ENCODE peak calls at places on chromosomes 2 and 18, in four cellular contexts. A, F, D and I are unnamed samples.
A peak's percentile ranks its signal among the peaks of the same experiment; 100 is the strongest.

GRCh38 chr2:47179325-47179724 is 24.2 kb upstream of the STPG4 start:
- DNase-seq in A (no peak), F (no peak), D (no peak), I (no peak)

GRCh38 chr2:84223191-84223590 is 235.9 kb downstream of the SUCLG1 start:
- DNase-seq in A (no peak), F (no peak), D (no peak), I (no peak)

GRCh38 chr2:127609031-127609751 is 36.8 kb upstream of the GPR17 start:
- DNase-seq in A (no peak), F (no peak), D (peak; percentile 11), I (no peak)

GRCh38 chr2:84449055-84449454 is 10.0 kb downstream of the SUCLG1 start:
- DNase-seq in A (no peak), F (no peak), D (no peak), I (no peak)

GRCh38 chr2:229899604-229900003 is 22.2 kb downstream of the TRIP12 start:
- DNase-seq in A (no peak), F (no peak), D (no peak), I (no peak)

GRCh38 chr2:240200230-240201051 is 60.0 kb upstream of the OTOS start:
- DNase-seq in A (no peak), F (no peak), D (no peak), I (no peak)

GRCh38 chr2:229857634-229858033 is 64.2 kb downstream of the TRIP12 start:
- DNase-seq in A (no peak), F (no peak), D (no peak), I (no peak)

GRCh38 chr18:78526923-78527775 is 452.5 kb upstream of the SALL3 start:
- DNase-seq in A (no peak), F (no peak), D (no peak), I (no peak)

GRCh38 chr2:27753744-27754588 is 17.6 kb upstream of the MRPL33 start:
- DNase-seq in A (peak; percentile 53), F (peak; percentile 85), D (peak; percentile 87), I (peak; percentile 94)

GRCh38 chr2:101860157-101860556 is 131.6 kb upstream of the IL1R2 start:
- DNase-seq in A (no peak), F (no peak), D (no peak), I (no peak)

GRCh38 chr2:162113088-162113770 is 38.8 kb downstream of the GCG start:
- DNase-seq in A (no peak), F (no peak), D (no peak), I (no peak)

GRCh38 chr2:47488870-47489584 is 86.1 kb downstream of the MSH2 start:
- DNase-seq in A (peak; percentile 44), F (peak; percentile 13), D (no peak), I (no peak)

GRCh38 chr2:235836416-235837042 is 331.7 kb downstream of the GBX2 start:
- DNase-seq in A (no peak), F (no peak), D (no peak), I (no peak)

GRCh38 chr2:118061135-118061955 is 26.9 kb upstream of the INSIG2 start:
- DNase-seq in A (peak; percentile 10), F (peak; percentile 17), D (no peak), I (peak; percentile 26)
- TF ChIP-seq CTCF in A (peak; percentile 47), F (no peak), D (no peak), I (peak; percentile 29)

GRCh38 chr2:56229397-56230060 is 45.7 kb downstream of the CCDC85A start:
- DNase-seq in A (no peak), F (no peak), D (no peak), I (no peak)
- TF ChIP-seq CTCF in A (no peak), F (no peak), D (no peak), I (no peak)

DNA sequence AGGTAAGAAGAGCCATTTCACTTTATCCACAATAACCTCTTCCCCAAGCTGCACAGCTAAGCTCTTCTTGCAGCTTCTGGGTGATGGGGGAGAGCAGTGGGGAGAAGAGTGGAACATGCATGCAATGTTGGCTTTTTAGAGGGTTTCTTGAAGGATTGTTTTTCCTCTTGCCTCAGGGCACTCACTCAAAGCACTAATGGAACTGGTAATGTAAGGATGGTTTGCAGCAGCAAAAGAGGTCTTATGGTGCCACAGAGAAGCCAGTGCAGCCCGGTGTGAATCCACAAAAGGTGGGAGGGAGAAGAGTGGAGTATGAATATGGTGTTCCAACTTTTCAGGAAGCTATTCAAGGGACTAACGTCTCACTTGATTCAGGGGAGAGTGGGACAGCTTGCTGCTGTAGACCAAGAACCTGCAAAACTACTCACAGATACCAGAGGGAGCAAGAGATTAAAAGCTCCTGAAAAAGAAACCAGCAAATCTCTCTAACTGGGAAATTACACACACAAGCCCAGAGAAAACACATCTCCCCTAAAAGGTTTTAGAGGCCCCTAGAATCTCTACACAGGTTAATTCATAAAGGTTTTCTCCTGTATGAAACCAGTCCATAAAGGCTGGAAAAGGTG is 116.4 kb downstream of the CHN1 start:
- DNase-seq in A (no peak), F (no peak), D (no peak), I (no peak)
- TF ChIP-seq CTCF in A (no peak), F (no peak), D (no peak), I (no peak)

DNA sequence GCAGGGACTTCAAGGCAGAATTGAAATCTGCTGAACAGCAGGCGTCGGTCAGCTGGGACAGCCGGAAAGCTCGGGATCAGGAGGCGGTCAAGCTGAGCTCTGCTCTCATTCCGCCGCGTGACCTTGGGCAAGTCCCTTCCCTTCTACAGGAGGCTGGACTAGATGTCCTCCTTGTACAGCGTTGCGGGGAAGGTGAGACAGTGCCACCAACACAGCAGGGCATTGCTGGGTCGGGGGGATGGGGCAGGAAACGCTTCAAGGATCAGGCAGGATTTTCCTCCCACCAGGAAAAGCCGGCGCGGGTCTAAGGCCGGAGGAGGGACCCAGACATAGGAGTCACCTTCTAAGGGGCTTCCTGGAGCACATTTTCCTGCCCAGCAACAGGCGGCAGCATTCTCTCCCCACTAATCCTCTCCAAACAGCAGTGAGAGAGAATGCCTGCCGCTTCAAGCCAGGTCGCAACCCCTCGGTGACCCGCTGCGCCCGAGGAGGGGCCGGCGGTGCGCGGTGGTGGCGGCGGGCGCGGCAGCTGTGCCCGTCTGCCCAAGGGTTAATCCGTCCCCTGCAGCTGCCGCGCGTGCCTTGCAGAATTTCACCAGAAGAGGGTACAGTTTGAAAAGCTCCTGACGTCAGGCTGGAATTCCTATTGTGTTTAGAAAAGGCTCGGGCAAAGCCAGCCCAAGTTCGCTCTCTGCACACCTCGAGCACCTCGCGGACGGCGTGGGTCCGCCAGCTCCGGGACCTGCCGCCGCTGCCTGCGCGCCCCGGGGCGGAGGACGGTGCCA is at the start of gene KCNF1:
- DNase-seq in A (peak; percentile 79), F (peak; percentile 46), D (no peak), I (peak; percentile 70)
- TF ChIP-seq CTCF in A (peak; percentile 52), F (no peak), D (no peak), I (no peak)

GRCh38 chr2:231720971-231721640 is 12.8 kb downstream of the PTMA start:
- DNase-seq in A (no peak), F (no peak), D (no peak), I (no peak)
- TF ChIP-seq CTCF in A (no peak), F (no peak), D (no peak), I (no peak)

GRCh38 chr2:172248381-172249173 is 145.9 kb upstream of the DLX2 start:
- DNase-seq in A (no peak), F (no peak), D (no peak), I (no peak)

GRCh38 chr2:172247203-172247602 is 144.5 kb upstream of the DLX2 start:
- DNase-seq in A (no peak), F (no peak), D (no peak), I (no peak)

GRCh38 chr2:172249336-172249735 is 146.6 kb upstream of the DLX2 start:
- DNase-seq in A (no peak), F (no peak), D (no peak), I (no peak)

GRCh38 chr2:172244419-172245130 is 141.9 kb upstream of the DLX2 start:
- DNase-seq in A (no peak), F (no peak), D (no peak), I (no peak)

GRCh38 chr2:172246649-172247048 is 143.9 kb upstream of the DLX2 start:
- DNase-seq in A (no peak), F (no peak), D (no peak), I (no peak)
- TF ChIP-seq CTCF in A (no peak), F (no peak), D (no peak), I (no peak)

GRCh38 chr2:219280682-219281081 is 1.5 kb downstream of the DNAJB2 start:
- DNase-seq in A (no peak), F (no peak), D (no peak), I (no peak)

GRCh38 chr2:219278655-219279150 is 463 bp upstream of the DNAJB2 start:
- DNase-seq in A (no peak), F (no peak), D (no peak), I (no peak)

GRCh38 chr2:219279916-219280516 is 850 bp downstream of the DNAJB2 start:
- DNase-seq in A (peak; percentile 72), F (no peak), D (no peak), I (no peak)

GRCh38 chr2:219277703-219278654 is 1.2 kb upstream of the DNAJB2 start:
- DNase-seq in A (peak; percentile 72), F (peak; percentile 86), D (peak; percentile 85), I (peak; percentile 79)

GRCh38 chr2:219279151-219279915 is at the start of gene DNAJB2:
- DNase-seq in A (peak; percentile 97), F (peak; percentile 98), D (peak; percentile 99), I (peak; percentile 95)
- TF ChIP-seq CTCF in A (peak; percentile 17), F (no peak), D (no peak), I (no peak)